ENCODE peak calls at places on chromosomes 1 and 21, in five cellular contexts. Z is H1, A is NT2/D1, K is GM12878, Q is HepG2. R is an unnamed sample.
A peak's percentile ranks its signal among the peaks of the same experiment; 100 is the strongest.

GRCh38 chr21:41171210-41171609 is 3.2 kb downstream of the BACE2 start:
- DNase-seq in Z (no peak), A (no peak), K (no peak), Q (no peak), R (no peak)

GRCh38 chr1:15432327-15432726 is 5.9 kb upstream of the CTRC start:
- DNase-seq in Z (no peak), A (no peak), K (no peak), Q (no peak), R (no peak)

GRCh38 chr1:116847688-116848531 is 61.8 kb upstream of the PTGFRN start:
- DNase-seq in Z (no peak), A (no peak), K (no peak), Q (no peak), R (no peak)

GRCh38 chr1:155978973-155979429 is 654 bp upstream of the ARHGEF2 start:
- DNase-seq in Z (no peak), A (no peak), K (no peak), Q (no peak), R (no peak)

GRCh38 chr1:5140136-5140535 is 485.7 kb downstream of the AJAP1 start:
- DNase-seq in Z (no peak), A (no peak), K (no peak), Q (no peak), R (no peak)

GRCh38 chr1:8122160-8122476 is 96.0 kb upstream of the ERRFI1 start:
- DNase-seq in Z (no peak), A (no peak), K (no peak), Q (no peak), R (no peak)

GRCh38 chr1:2257245-2257627 is 29.1 kb downstream of the SKI start:
- DNase-seq in Z (no peak), A (no peak), K (no peak), Q (no peak), R (no peak)

GRCh38 chr1:71667224-71667623 is 586.4 kb upstream of the ZRANB2 start:
- DNase-seq in Z (no peak), A (no peak), K (no peak), Q (no peak), R (peak; percentile 7)

GRCh38 chr1:203268901-203269653 is 36.2 kb upstream of the BTG2 start:
- DNase-seq in Z (peak; percentile 60), A (peak; percentile 76), K (no peak), Q (peak; percentile 67), R (peak; percentile 76)

DNA sequence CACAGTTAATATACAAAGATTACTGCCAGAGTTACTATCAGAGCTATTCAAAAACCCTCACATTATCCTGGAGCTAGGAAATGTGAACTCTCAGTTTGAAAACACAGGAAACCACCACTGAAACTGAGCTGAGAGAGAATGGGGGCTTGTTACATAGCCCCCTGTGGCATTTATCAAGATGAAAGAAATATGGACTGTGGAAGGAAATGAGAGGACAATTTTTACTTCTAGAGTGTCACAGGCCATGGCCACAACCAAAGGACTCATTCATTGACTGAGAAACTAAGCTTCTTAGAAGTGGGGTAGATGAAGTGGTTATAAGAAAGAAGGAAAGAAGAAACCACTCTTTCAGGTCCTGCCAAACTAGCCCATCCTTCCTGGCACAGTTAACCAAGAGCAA is 25.3 kb downstream of the DSTYK start:
- DNase-seq in Z (no peak), A (no peak), K (no peak), Q (no peak), R (no peak)
- TF ChIP-seq SUZ12 in Z (no peak), A (no peak), K (no peak), Q (no peak), R (no peak)

GRCh38 chr1:101331794-101332193 is 95.0 kb downstream of the S1PR1 start:
- DNase-seq in Z (no peak), A (no peak), K (no peak), Q (no peak), R (no peak)

GRCh38 chr1:101332622-101333021 is 95.8 kb downstream of the S1PR1 start:
- DNase-seq in Z (no peak), A (no peak), K (no peak), Q (no peak), R (no peak)

GRCh38 chr1:101330427-101331130 is 93.8 kb downstream of the S1PR1 start:
- DNase-seq in Z (no peak), A (no peak), K (no peak), Q (no peak), R (no peak)
- TF ChIP-seq SUZ12 in Z (no peak), A (no peak), K (no peak), Q (no peak), R (no peak)

DNA sequence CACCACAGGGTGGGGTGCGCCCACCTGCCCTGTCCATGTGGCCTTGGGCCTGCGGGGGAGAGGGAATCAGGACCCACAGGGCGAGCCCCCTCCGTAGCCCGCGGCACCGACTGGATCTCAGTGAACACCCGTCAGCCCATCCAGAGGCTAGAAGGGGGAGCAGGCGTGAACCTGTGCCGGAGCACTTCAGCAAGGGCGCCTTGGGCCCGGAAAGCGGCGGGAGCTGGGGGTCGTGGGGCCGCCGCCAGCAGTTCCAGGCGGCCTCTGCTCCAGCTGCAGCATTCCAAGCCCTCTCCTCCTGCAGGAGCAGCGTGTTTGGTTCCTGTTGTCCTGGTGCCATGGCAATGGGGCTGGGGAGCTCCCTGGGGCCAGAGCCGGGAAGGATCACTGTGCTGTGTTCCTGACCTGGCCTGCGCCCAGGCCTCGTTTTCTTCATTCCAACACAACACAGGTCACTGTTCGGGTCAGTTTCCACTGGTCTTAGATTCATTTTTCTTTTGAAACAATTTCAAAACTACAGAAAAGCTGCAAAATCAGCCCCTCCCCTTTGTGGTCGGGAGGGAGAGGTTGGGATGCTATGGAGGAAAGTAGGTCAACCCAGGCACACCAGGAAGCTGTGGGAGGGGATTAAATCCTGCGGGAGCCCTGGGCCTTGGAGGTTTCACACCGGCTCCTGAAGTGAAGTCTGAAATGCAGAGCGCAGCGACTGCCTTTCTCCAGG is 18.8 kb downstream of the SLX9 start:
- DNase-seq in Z (no peak), A (no peak), K (no peak), Q (no peak), R (no peak)
- TF ChIP-seq SUZ12 in Z (no peak), A (no peak), K (no peak), Q (no peak), R (no peak)

GRCh38 chr1:79074975-79075374 is 68.4 kb upstream of the ADGRL4 start:
- DNase-seq in Z (no peak), A (no peak), K (no peak), Q (no peak), R (no peak)

GRCh38 chr1:79082233-79082632 is 75.7 kb upstream of the ADGRL4 start:
- DNase-seq in Z (no peak), A (no peak), K (no peak), Q (no peak), R (no peak)

DNA sequence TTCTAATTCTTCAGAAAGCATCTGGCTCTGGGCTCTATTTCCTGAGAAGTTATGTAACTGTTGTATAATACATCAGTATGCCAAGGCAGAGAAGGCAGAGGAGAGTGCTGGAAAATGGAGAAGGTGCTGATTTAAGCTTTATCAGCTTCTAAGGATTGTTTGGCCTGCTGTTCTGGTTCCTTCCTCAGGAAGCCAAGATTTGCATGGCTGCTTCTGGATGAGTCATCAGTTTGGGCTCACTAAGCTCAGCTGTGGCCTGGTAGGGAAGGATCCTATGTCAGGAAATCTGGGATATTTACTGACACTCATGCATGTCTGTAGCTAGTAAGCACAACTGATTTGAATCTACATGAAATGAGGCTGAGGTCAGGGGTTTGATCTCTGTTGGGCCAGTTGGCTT is 73.2 kb upstream of the ADGRL4 start:
- DNase-seq in Z (no peak), A (peak; percentile 62), K (no peak), Q (no peak), R (peak; percentile 22)
- TF ChIP-seq SUZ12 in Z (no peak), A (no peak), K (no peak), Q (no peak), R (no peak)

DNA sequence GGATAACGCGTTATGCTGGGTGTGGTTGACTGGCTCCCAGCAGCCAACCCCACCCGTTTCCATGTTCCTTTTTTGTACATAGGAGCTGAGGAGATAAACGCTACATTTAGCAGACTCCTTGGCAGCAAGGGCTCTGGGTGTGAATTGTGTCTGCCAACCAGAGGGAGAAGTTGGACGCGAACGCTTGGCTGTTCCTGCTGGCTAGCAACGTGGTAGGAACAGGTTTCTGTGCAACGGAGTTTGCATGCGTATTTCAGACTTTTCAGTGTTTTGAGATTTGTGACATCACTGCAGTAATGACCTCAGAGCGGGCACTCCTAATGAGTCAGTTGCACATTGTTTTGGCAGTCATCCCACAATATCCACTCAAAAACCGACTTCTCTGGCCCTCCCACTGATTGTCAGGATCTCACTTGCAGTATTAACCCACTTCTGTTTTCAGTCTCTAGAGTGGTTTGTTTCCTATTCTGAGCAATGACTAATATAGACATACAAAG is 98.7 kb upstream of the RGS1 start:
- DNase-seq in Z (no peak), A (no peak), K (peak; percentile 34), Q (no peak), R (no peak)
- TF ChIP-seq SUZ12 in Z (no peak), A (no peak), K (no peak), Q (no peak), R (no peak)

GRCh38 chr1:224884428-224884827 is 45.0 kb upstream of the DNAH14 start:
- DNase-seq in Z (no peak), A (peak; percentile 81), K (no peak), Q (no peak), R (no peak)
- TF ChIP-seq SUZ12 in Z (no peak), A (no peak), K (no peak), Q (no peak), R (no peak)

DNA sequence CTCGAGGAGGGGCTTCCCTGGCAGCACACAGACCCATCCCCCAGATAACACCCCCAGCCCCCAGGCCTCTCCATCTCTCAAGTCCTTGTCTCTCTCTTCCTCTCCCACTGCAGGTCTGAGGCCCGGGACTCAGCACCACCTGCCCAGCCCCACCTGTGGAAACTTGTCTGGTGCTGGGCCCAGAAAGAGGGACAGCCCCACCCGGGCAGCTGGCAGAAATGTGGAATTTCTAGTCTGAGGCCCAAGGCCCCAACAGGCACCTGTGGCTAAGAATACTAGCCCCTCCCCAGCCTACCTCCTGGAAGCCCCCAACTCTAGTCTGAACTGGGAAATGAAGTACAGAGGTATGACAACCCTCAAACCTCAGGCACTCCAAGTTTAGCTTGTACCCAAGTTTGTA is 15.4 kb downstream of the TTC39A start:
- DNase-seq in Z (no peak), A (no peak), K (no peak), Q (no peak), R (no peak)
- TF ChIP-seq SUZ12 in Z (no peak), A (no peak), K (no peak), Q (no peak), R (no peak)

DNA sequence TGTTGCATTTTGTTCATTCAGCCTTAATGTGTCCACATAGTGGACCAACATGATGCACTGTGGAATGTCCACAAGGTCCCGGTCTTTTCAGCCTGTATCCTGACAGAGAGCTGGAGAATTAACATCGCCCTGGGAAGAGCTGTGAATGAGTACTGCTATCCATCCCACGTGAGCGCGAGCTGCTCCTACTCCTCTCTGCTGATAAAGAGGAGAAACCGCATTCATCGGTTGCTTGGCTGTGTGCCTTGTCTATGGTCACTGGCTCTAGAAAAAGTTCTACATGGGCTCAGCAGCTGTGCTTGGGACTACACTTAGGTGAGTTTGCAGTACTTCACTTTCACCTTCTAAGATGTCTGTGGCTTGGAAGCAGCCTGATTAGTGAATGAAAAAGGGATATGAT is 31.1 kb upstream of the IGSF5 start:
- DNase-seq in Z (no peak), A (no peak), K (no peak), Q (no peak), R (no peak)
- TF ChIP-seq SUZ12 in Z (no peak), A (no peak), K (no peak), Q (no peak), R (no peak)

R was measured in HEK293T.